ENCODE peak calls at places on chromosomes 6 and 20, in four cellular contexts. C, T, S and I are unnamed samples. For H3K4me1, the result is how much of the 10 kb centered on the place peaks cover.

GRCh38 chr20:32231847-32232246 is 24.2 kb downstream of the POFUT1 start:
- DNase-seq in C (no peak), T (peak), S (no peak), I (no peak)

GRCh38 chr6:113825776-113826175 is 31.4 kb upstream of the MARCKS start:
- DNase-seq in C (peak), T (no peak), S (no peak), I (peak)

GRCh38 chr20:58452667-58453255 is 62.4 kb downstream of the APCDD1L start:
- DNase-seq in C (no peak), T (no peak), S (no peak), I (no peak)

GRCh38 chr6:15332441-15332840 is 86.6 kb downstream of the JARID2 start:
- DNase-seq in C (no peak), T (no peak), S (no peak), I (no peak)

GRCh38 chr6:55174211-55175013 is at the start of gene HCRTR2:
- DNase-seq in C (no peak), T (no peak), S (no peak), I (no peak)

GRCh38 chr20:61941721-61942405 is 123.8 kb downstream of the TAF4 start:
- DNase-seq in C (no peak), T (no peak), S (no peak), I (peak)

GRCh38 chr6:17714177-17714576 is 7.5 kb upstream of the NUP153 start:
- DNase-seq in C (no peak), T (no peak), S (no peak), I (no peak)

GRCh38 chr6:40807484-40807883 is 220.3 kb upstream of the LRFN2 start:
- DNase-seq in C (peak), T (no peak), S (no peak), I (no peak)

GRCh38 chr6:108755257-108756240 is 92.7 kb upstream of the ARMC2 start:
- DNase-seq in C (peak), T (no peak), S (no peak), I (no peak)

GRCh38 chr20:49713779-49714712 is at the start of gene B4GALT5:
- DNase-seq in C (peak), T (peak), S (peak), I (peak)

GRCh38 chr20:8074931-8075330 is 55.4 kb upstream of the TMX4 start:
- DNase-seq in C (no peak), T (no peak), S (no peak), I (no peak)

GRCh38 chr6:37819802-37820712 is 530 bp downstream of the ZFAND3 start:
- DNase-seq in C (peak), T (peak), S (no peak), I (peak)

GRCh38 chr6:22445946-22446345 is 123.4 kb upstream of the HDGFL1 start:
- DNase-seq in C (no peak), T (no peak), S (no peak), I (no peak)

GRCh38 chr6:37794825-37795224 is 24.7 kb upstream of the ZFAND3 start:
- DNase-seq in C (peak), T (no peak), S (no peak), I (no peak)

GRCh38 chr6:100574836-100575235 is 110.1 kb upstream of the SIM1 start:
- DNase-seq in C (no peak), T (no peak), S (no peak), I (no peak)

GRCh38 chr20:49608752-49609670 is 41.1 kb upstream of the PTGIS start:
- DNase-seq in C (peak), T (peak), S (peak), I (peak)

GRCh38 chr20:20489054-20489453 is 121.2 kb downstream of the INSM1 start:
- DNase-seq in C (no peak), T (no peak), S (no peak), I (no peak)

GRCh38 chr20:63640086-63640485 is 13.1 kb downstream of the STMN3 start:
- DNase-seq in C (no peak), T (no peak), S (no peak), I (no peak)

DNA sequence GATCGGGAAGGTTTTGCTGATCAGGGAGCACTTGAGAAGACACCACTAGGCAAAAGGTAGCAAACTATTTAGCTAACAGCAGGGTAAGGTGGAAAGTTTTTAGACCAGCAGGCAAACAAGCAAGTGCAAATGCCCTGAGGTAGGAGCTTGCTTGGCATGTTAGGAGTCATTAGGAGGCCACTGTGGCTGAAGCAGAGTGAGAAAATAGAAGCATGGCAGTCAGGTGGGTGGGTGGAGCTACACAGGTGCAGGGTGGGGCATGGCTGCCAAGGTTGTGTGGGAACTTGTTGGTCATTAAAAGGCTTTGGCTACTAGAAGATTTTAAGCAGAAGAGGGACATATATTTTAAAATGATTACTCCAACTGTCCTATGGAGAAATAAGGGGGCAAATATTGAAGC is 77.3 kb downstream of the EDN1 start:
- DNase-seq in C (no peak), T (no peak), S (no peak), I (no peak)
- H3K27ac ChIP-seq in C (no peak), T (no peak), S (no peak), I (no peak)

DNA sequence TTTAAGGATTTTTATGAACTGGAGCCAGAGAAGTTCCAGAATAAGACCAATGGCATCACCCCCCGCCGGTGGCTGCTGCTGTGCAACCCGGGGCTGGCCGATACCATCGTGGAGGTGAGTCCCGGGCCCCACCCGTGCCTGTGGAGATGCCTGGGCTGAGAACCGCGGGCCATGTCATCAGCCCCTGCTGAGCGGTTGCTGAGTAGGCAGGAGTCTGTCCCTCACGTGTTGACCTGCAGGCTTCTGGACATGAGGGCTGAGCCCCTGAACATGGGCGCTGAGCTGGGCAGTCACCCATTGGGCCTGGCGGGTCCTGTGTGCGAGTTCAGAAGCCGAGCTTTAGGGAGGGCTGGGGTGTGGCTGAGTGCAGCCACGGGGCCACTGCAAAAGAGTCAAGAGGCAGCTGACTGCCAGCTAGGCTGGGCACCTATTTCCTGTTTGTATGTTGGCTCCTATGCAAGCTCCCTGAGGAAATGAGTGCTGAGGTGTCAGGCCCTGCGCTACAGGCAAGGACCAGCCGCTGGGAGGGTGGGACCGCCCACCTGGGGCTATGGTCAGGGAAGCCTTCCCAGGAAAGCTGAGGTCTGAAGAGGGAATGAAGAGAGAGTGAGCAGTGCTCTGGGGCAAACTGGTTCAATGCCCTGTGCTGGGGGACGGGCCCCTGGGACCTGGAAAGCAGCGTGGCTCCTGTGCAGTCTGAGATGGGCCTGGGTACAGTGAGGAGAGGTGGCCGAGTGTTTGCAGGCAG is 34.3 kb downstream of the PYGB start:
- DNase-seq in C (no peak), T (no peak), S (no peak), I (peak)
- H3K4me3 ChIP-seq in C (no peak), T (peak), S (no peak), I (no peak)

GRCh38 chr20:3784226-3784853 is 2.2 kb downstream of the CENPB start:
- DNase-seq in C (peak), T (no peak), S (no peak), I (peak)
- H3K4me1 ChIP-seq in C (under half), T (under half), S (under half), I (under half)

DNA sequence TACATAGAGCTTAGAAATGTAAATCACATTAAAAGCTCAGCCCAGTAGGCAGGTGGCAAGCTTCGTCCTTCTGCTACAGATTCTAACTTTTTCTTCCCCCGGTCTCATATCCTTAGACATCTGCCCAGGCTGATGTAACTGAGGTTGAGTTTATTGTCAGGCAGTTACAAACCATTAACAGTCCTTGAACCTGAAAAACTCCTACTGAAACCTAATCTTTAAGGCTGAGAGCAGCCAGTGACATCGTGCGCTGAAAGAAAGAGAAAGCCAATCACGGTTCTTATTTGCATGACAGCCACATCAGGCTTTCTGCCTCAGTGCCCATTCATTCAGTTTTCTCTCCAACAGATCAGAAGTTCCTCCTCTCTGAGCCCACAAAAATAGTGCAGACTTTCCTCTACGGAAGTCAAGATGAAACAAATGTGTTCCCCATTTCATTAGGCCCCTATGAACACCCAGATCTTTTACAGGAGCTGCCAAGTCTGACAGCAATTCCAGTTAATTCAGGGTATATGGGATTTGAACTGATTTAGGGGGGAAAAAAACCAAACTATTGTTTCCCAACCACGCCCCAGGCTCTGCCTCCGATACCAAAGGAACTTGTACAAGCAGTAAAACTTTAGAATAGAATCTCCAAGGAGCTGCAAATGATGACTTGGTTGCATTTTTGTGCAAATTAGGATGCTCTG is at the start of gene NHSL1:
- DNase-seq in C (peak), T (peak), S (peak), I (no peak)
- H3K27ac ChIP-seq in C (no peak), T (peak), S (peak), I (no peak)

GRCh38 chr6:35449287-35449881 is 2.8 kb upstream of the FANCE start:
- DNase-seq in C (peak), T (peak), S (peak), I (no peak)

GRCh38 chr6:35454843-35455110 is 2.6 kb downstream of the FANCE start:
- DNase-seq in C (no peak), T (no peak), S (no peak), I (no peak)

GRCh38 chr6:35452186-35453090 is at the start of gene FANCE:
- DNase-seq in C (peak), T (peak), S (peak), I (peak)

GRCh38 chr6:35453236-35453635 is 1.1 kb downstream of the FANCE start:
- DNase-seq in C (no peak), T (no peak), S (no peak), I (no peak)

GRCh38 chr6:35451354-35452185 is 568 bp upstream of the FANCE start:
- DNase-seq in C (no peak), T (no peak), S (no peak), I (peak)
- H3K4me3 ChIP-seq in C (peak), T (peak), S (peak), I (no peak)

GRCh38 chr6:52546192-52546591 is 30.7 kb downstream of the TRAM2 start:
- DNase-seq in C (no peak), T (no peak), S (no peak), I (no peak)

GRCh38 chr6:52548999-52549398 is 27.9 kb downstream of the TRAM2 start:
- DNase-seq in C (no peak), T (no peak), S (no peak), I (no peak)

GRCh38 chr6:52548353-52548713 is 28.5 kb downstream of the TRAM2 start:
- DNase-seq in C (peak), T (no peak), S (no peak), I (no peak)

GRCh38 chr6:52546678-52547077 is 30.2 kb downstream of the TRAM2 start:
- DNase-seq in C (no peak), T (peak), S (no peak), I (no peak)

GRCh38 chr6:52547647-52548352 is 29.1 kb downstream of the TRAM2 start:
- DNase-seq in C (no peak), T (no peak), S (no peak), I (no peak)
- H3K4me1 ChIP-seq in C (half or more), T (half or more), S (under half), I (under half)

DNA sequence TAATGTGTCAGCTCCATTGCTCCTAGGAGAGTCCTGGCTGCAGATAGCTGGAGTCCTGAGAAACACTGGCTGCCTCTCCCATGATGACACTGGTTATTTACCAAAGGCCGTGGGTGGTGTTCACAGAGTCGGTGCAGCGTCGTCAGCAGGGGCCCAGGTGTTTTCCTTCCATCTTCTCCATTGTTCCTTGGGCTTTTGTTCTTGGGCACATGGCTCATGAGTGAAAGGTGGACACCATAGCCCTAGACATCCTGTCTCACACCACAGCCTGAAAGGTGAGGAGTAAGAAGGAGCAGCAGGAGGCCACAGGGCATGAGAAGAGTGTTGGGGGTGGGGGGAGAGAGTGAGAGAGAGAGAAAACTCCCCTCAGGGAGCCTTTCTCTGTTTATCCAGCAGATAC is 9.1 kb downstream of the CST5 start:
- DNase-seq in C (no peak), T (no peak), S (no peak), I (no peak)
- H3K27ac ChIP-seq in C (no peak), T (no peak), S (no peak), I (no peak)

GRCh38 chr6:7672066-7673062 is 53.5 kb upstream of the BMP6 start:
- DNase-seq in C (peak), T (no peak), S (no peak), I (no peak)
- H3K4me3 ChIP-seq in C (peak), T (no peak), S (no peak), I (no peak)